ENCODE peak calls at places on chromosomes 6 and 20, in four cellular contexts. W is fibroblast of pulmonary artery; D is stimulated activated naive CD4-positive, alpha-beta T cell; P is amniotic stem cell. B is an unnamed sample.

GRCh38 chr20:58449703-58450138 is 60.7 kb downstream of the VAPB start:
- DNase-seq in D (no peak), W (no peak), P (no peak), B (no peak)

GRCh38 chr6:148128014-148128730 is 214.5 kb upstream of the SASH1 start:
- DNase-seq in P (no peak), W (peak), D (no peak), B (no peak)

GRCh38 chr20:51995038-51995437 is 192.7 kb upstream of the SALL4 start:
- DNase-seq in D (no peak), P (no peak), W (no peak), B (no peak)

GRCh38 chr6:14831070-14831469 is 414.8 kb upstream of the JARID2 start:
- DNase-seq in D (no peak), P (no peak), W (no peak), B (no peak)

GRCh38 chr6:44154067-44154466 is 4.6 kb upstream of the CAPN11 start:
- DNase-seq in P (no peak), W (no peak), D (no peak), B (no peak)

GRCh38 chr6:126030045-126030444 is 43.7 kb downstream of the TRMT11 start:
- DNase-seq in W (no peak), D (no peak), P (no peak), B (no peak)

GRCh38 chr6:145069966-145070365 is 665.4 kb downstream of the EPM2A start:
- DNase-seq in D (no peak), P (no peak), W (no peak), B (no peak)

GRCh38 chr20:62875419-62876355 is 14.1 kb upstream of the TCFL5 start:
- DNase-seq in P (peak), D (no peak), W (peak), B (peak)

GRCh38 chr6:36937896-36938295 is 16.6 kb upstream of the PI16 start:
- DNase-seq in D (no peak), P (no peak), W (no peak), B (no peak)

GRCh38 chr6:119350202-119351004 is 842 bp upstream of the MAN1A1 start:
- DNase-seq in W (peak), D (peak), P (peak), B (no peak)

GRCh38 chr20:1943267-1944002 is 48.2 kb downstream of the SIRPA start:
- DNase-seq in P (no peak), D (no peak), W (peak), B (no peak)

GRCh38 chr20:42749548-42749947 is 440.2 kb downstream of the PTPRT start:
- DNase-seq in P (no peak), W (no peak), D (no peak), B (no peak)

GRCh38 chr20:50376888-50377459 is 133.2 kb upstream of the PTPN1 start:
- DNase-seq in D (no peak), P (no peak), W (no peak), B (no peak)

GRCh38 chr6:32073613-32074012 is 35.4 kb downstream of the CYP21A2 start:
- DNase-seq in P (no peak), D (no peak), W (no peak), B (no peak)

GRCh38 chr6:4848382-4849068 is 72.3 kb downstream of the CDYL start:
- DNase-seq in P (no peak), W (peak), D (no peak), B (no peak)

GRCh38 chr20:48893374-48893773 is 28.1 kb upstream of the ARFGEF2 start:
- DNase-seq in P (no peak), W (no peak), D (no peak), B (no peak)

GRCh38 chr6:113693866-113694265 is 163.3 kb upstream of the MARCKS start:
- DNase-seq in P (no peak), D (no peak), W (no peak), B (no peak)

GRCh38 chr20:3563548-3564177 is 92.8 kb downstream of the ATRN start:
- DNase-seq in W (peak), P (peak), D (peak), B (peak)

GRCh38 chr6:16157909-16158308 is 29.0 kb downstream of the MYLIP start:
- DNase-seq in D (no peak), W (no peak), P (no peak), B (no peak)

GRCh38 chr6:105374010-105374420 is 28.9 kb downstream of the PREP start:
- DNase-seq in P (no peak), W (peak), D (no peak), B (peak)

GRCh38 chr6:44010411-44011349 is 116.6 kb downstream of the MRPL14 start:
- DNase-seq in W (peak), D (no peak), P (peak), B (peak)

GRCh38 chr6:32973144-32973854 is 4.9 kb downstream of the BRD2 start:
- DNase-seq in D (peak), P (peak), W (peak), B (peak)

GRCh38 chr20:38760978-38761377 is 12.7 kb downstream of the ACTR5 start:
- DNase-seq in P (no peak), D (no peak), W (no peak), B (no peak)

GRCh38 chr6:34671801-34672656 is 24.5 kb downstream of the ILRUN start:
- DNase-seq in W (peak), P (no peak), D (peak), B (no peak)

GRCh38 chr20:44109951-44110361 is 77.0 kb downstream of the JPH2 start:
- DNase-seq in W (peak), D (no peak), P (no peak), B (no peak)

GRCh38 chr20:10469599-10469998 is 34.5 kb downstream of the SLX4IP start:
- DNase-seq in D (peak), W (peak), P (peak), B (peak)

GRCh38 chr20:59147197-59147596 is 16.4 kb upstream of the ZNF831 start:
- DNase-seq in W (no peak), D (peak), P (no peak), B (no peak)

GRCh38 chr6:58113960-58114359 is 796.5 kb downstream of the PRIM2 start:
- DNase-seq in D (no peak), P (no peak), W (no peak), B (no peak)

GRCh38 chr6:4853782-4854511 is 77.7 kb downstream of the CDYL start:
- DNase-seq in D (no peak), P (no peak), W (peak), B (no peak)

GRCh38 chr6:152642578-152643375 is 5.6 kb upstream of the SYNE1 start:
- DNase-seq in W (peak), P (no peak), D (no peak), B (no peak)